ENCODE peak calls at places on chromosome 6, in seven cellular contexts. One of them, this sample, is unnamed.

GRCh38 chr6:42629845-42630244 is 66.0 kb downstream of the UBR2 start:
- DNase-seq in H7: no peak
- DNase-seq in gastrocnemius medialis: no peak
- DNase-seq in RWPE1: no peak
- DNase-seq in iPS-NIHi11: no peak
- DNase-seq in left ventricle myocardium superior: no peak
- DNase-seq in esophagus squamous epithelium: no peak
- DNase-seq in this sample: no peak

GRCh38 chr6:132253906-132254305 is 147.4 kb downstream of the MOXD1 start:
- DNase-seq in RWPE1: no peak
- DNase-seq in esophagus squamous epithelium: no peak
- DNase-seq in H7: no peak
- DNase-seq in gastrocnemius medialis: no peak
- DNase-seq in iPS-NIHi11: no peak
- DNase-seq in left ventricle myocardium superior: no peak
- DNase-seq in this sample: no peak

GRCh38 chr6:17700421-17701416 is 6.0 kb downstream of the NUP153 start:
- DNase-seq in RWPE1: no peak
- DNase-seq in H7: no peak
- DNase-seq in iPS-NIHi11: no peak
- DNase-seq in gastrocnemius medialis: no peak
- DNase-seq in left ventricle myocardium superior: no peak
- DNase-seq in esophagus squamous epithelium: no peak
- DNase-seq in this sample: peak; percentile 24

GRCh38 chr6:41181566-41181965 is 18.6 kb upstream of the TREM2 start:
- DNase-seq in gastrocnemius medialis: no peak
- DNase-seq in iPS-NIHi11: no peak
- DNase-seq in esophagus squamous epithelium: no peak
- DNase-seq in left ventricle myocardium superior: no peak
- DNase-seq in H7: no peak
- DNase-seq in RWPE1: no peak
- DNase-seq in this sample: peak; percentile 25

GRCh38 chr6:13485923-13486557 is 1.4 kb downstream of the GFOD1 start:
- DNase-seq in gastrocnemius medialis: no peak
- DNase-seq in esophagus squamous epithelium: no peak
- DNase-seq in H7: peak; percentile 72
- DNase-seq in RWPE1: peak; percentile 61
- DNase-seq in iPS-NIHi11: peak; percentile 50
- DNase-seq in left ventricle myocardium superior: peak; percentile 60
- DNase-seq in this sample: peak; percentile 75

GRCh38 chr6:11358904-11359840 is 126.7 kb upstream of the NEDD9 start:
- DNase-seq in esophagus squamous epithelium: no peak
- DNase-seq in iPS-NIHi11: no peak
- DNase-seq in left ventricle myocardium superior: no peak
- DNase-seq in RWPE1: no peak
- DNase-seq in gastrocnemius medialis: no peak
- DNase-seq in H7: no peak
- DNase-seq in this sample: peak; percentile 10

GRCh38 chr6:126824226-126824625 is 294.2 kb upstream of the RSPO3 start:
- DNase-seq in H7: no peak
- DNase-seq in gastrocnemius medialis: no peak
- DNase-seq in RWPE1: no peak
- DNase-seq in iPS-NIHi11: no peak
- DNase-seq in esophagus squamous epithelium: no peak
- DNase-seq in left ventricle myocardium superior: no peak
- DNase-seq in this sample: no peak

GRCh38 chr6:10862361-10862760 is 19.5 kb downstream of the GCM2 start:
- DNase-seq in RWPE1: no peak
- DNase-seq in esophagus squamous epithelium: no peak
- DNase-seq in gastrocnemius medialis: no peak
- DNase-seq in iPS-NIHi11: no peak
- DNase-seq in left ventricle myocardium superior: no peak
- DNase-seq in H7: peak; percentile 26
- DNase-seq in this sample: no peak

GRCh38 chr6:44923416-44923815 is 404.7 kb upstream of the RUNX2 start:
- DNase-seq in H7: no peak
- DNase-seq in left ventricle myocardium superior: no peak
- DNase-seq in iPS-NIHi11: no peak
- DNase-seq in gastrocnemius medialis: no peak
- DNase-seq in esophagus squamous epithelium: no peak
- DNase-seq in RWPE1: no peak
- DNase-seq in this sample: no peak

GRCh38 chr6:23089981-23090380 is 520.6 kb downstream of the HDGFL1 start:
- DNase-seq in iPS-NIHi11: no peak
- DNase-seq in esophagus squamous epithelium: no peak
- DNase-seq in H7: no peak
- DNase-seq in RWPE1: no peak
- DNase-seq in gastrocnemius medialis: no peak
- DNase-seq in left ventricle myocardium superior: no peak
- DNase-seq in this sample: no peak

GRCh38 chr6:84227044-84227433 is 404 bp downstream of the CEP162 start:
- DNase-seq in RWPE1: peak; percentile 3
- DNase-seq in left ventricle myocardium superior: no peak
- DNase-seq in esophagus squamous epithelium: no peak
- DNase-seq in iPS-NIHi11: peak; percentile 18
- DNase-seq in gastrocnemius medialis: no peak
- DNase-seq in H7: no peak
- DNase-seq in this sample: no peak

GRCh38 chr6:14804001-14804401 is 441.9 kb upstream of the JARID2 start:
- DNase-seq in H7: no peak
- DNase-seq in iPS-NIHi11: no peak
- DNase-seq in RWPE1: peak; percentile 49
- DNase-seq in esophagus squamous epithelium: no peak
- DNase-seq in gastrocnemius medialis: no peak
- DNase-seq in left ventricle myocardium superior: no peak
- DNase-seq in this sample: no peak

GRCh38 chr6:33746651-33747100 is at the start of gene IP6K3:
- DNase-seq in gastrocnemius medialis: peak; percentile 93
- DNase-seq in H7: peak; percentile 70
- DNase-seq in esophagus squamous epithelium: no peak
- DNase-seq in RWPE1: no peak
- DNase-seq in left ventricle myocardium superior: peak; percentile 87
- DNase-seq in iPS-NIHi11: no peak
- DNase-seq in this sample: no peak

GRCh38 chr6:42407379-42407778 is 44.3 kb downstream of the TRERF1 start:
- DNase-seq in RWPE1: peak; percentile 54
- DNase-seq in gastrocnemius medialis: no peak
- DNase-seq in esophagus squamous epithelium: no peak
- DNase-seq in iPS-NIHi11: no peak
- DNase-seq in H7: no peak
- DNase-seq in left ventricle myocardium superior: no peak
- DNase-seq in this sample: no peak

GRCh38 chr6:29502597-29502996 is 14.8 kb upstream of the MAS1L start:
- DNase-seq in H7: no peak
- DNase-seq in esophagus squamous epithelium: no peak
- DNase-seq in iPS-NIHi11: no peak
- DNase-seq in gastrocnemius medialis: no peak
- DNase-seq in left ventricle myocardium superior: no peak
- DNase-seq in RWPE1: no peak
- DNase-seq in this sample: peak; percentile 30